ENCODE peak calls at places on chromosomes 1 and 21, in five cellular contexts. I is body of pancreas, L is left ventricle myocardium inferior, M is A549, Z is cardiac muscle cell. H is an unnamed sample.

GRCh38 chr1:8120693-8121260 is 94.7 kb upstream of the ERRFI1 start:
- DNase-seq in Z (no peak), M (no peak), I (peak; percentile 33), L (no peak), H (no peak)

GRCh38 chr1:44905276-44905675 is 62.2 kb upstream of the PTCH2 start:
- DNase-seq in L (no peak), M (no peak), I (no peak), Z (no peak), H (no peak)

GRCh38 chr1:201501144-201501543 is 5.8 kb downstream of the CSRP1 start:
- DNase-seq in M (no peak), L (no peak), Z (no peak), I (no peak), H (no peak)

GRCh38 chr1:163046071-163046470 is 23.1 kb upstream of the RGS4 start:
- DNase-seq in Z (no peak), L (no peak), I (no peak), M (no peak), H (no peak)

GRCh38 chr1:6625579-6626149 is 996 bp downstream of the THAP3 start:
- DNase-seq in Z (peak; percentile 56), L (no peak), M (peak; percentile 31), I (peak; percentile 41), H (no peak)

GRCh38 chr21:23401278-23401677 is 2206.0 kb downstream of the MRPL39 start:
- DNase-seq in Z (peak; percentile 18), M (no peak), L (no peak), I (no peak), H (no peak)

GRCh38 chr1:16207318-16208269 is 4.9 kb downstream of the ARHGEF19 start:
- DNase-seq in M (no peak), Z (no peak), I (peak; percentile 25), L (no peak), H (no peak)

GRCh38 chr1:167227934-167228378 is 7.3 kb downstream of the POU2F1 start:
- DNase-seq in I (no peak), Z (no peak), M (no peak), L (no peak), H (no peak)

GRCh38 chr1:43992232-43992995 is 1.0 kb downstream of the CCDC24 start:
- DNase-seq in M (no peak), L (no peak), I (no peak), Z (no peak), H (no peak)

GRCh38 chr1:193479187-193479586 is 292.8 kb upstream of the B3GALT2 start:
- DNase-seq in M (no peak), L (no peak), I (no peak), Z (no peak), H (no peak)

GRCh38 chr1:227225715-227226346 is 92.5 kb downstream of the CDC42BPA start:
- DNase-seq in L (no peak), Z (no peak), M (no peak), I (no peak), H (no peak)

GRCh38 chr1:232340448-232340847 is 289.5 kb downstream of the SIPA1L2 start:
- DNase-seq in I (no peak), L (no peak), M (no peak), Z (no peak), H (no peak)

GRCh38 chr21:36200089-36200561 is 43.5 kb downstream of the DOP1B start:
- DNase-seq in L (no peak), I (no peak), M (no peak), Z (no peak), H (peak; percentile 84)

GRCh38 chr1:30852026-30852425 is 56.5 kb downstream of the SDC3 start:
- DNase-seq in Z (no peak), M (no peak), L (peak; percentile 71), I (peak; percentile 67), H (peak; percentile 84)

GRCh38 chr1:185895208-185895900 is 161.2 kb downstream of the HMCN1 start:
- DNase-seq in L (no peak), Z (no peak), M (no peak), I (no peak), H (no peak)

GRCh38 chr1:53617382-53618217 is 121.4 kb downstream of the GLIS1 start:
- DNase-seq in I (no peak), L (no peak), Z (no peak), M (no peak), H (peak; percentile 18)

GRCh38 chr1:79262745-79263258 is 256.3 kb upstream of the ADGRL4 start:
- DNase-seq in I (no peak), M (no peak), L (no peak), Z (no peak), H (no peak)

GRCh38 chr1:221778535-221779142 is 36.8 kb upstream of the DUSP10 start:
- DNase-seq in I (no peak), M (no peak), L (no peak), Z (no peak), H (peak; percentile 64)

GRCh38 chr1:227927971-227928741 is 19.6 kb downstream of the WNT9A start:
- DNase-seq in Z (no peak), I (no peak), L (no peak), M (no peak), H (peak; percentile 47)

GRCh38 chr1:212691561-212692071 is 8.0 kb downstream of the BATF3 start:
- DNase-seq in I (no peak), Z (no peak), M (no peak), L (no peak), H (no peak)

DNA sequence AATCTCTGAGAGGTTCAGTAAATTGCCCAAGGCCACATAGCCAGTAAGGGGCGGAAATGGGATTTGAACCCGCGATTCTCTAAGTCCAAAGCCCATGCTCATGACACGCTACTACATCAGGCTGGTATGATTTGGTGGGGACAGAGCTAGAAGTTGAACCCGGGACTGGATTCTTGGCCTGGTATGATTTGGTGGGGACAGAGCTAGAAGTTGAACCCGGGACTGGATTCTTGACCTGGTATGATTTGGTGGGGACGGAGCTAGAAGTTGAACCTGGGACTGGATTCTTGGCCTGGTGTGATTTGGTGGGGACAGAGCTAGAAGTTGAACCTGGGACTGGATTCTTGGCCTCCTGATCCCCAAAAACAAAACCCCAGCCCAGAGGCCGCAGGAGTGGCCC is 23.0 kb downstream of the EPHB2 start:
- DNase-seq in L (no peak), I (no peak), Z (no peak), M (no peak), H (no peak)
- H3K4me3 ChIP-seq in L (no peak overlapping the region), I (no peak overlapping the region), Z (no peak overlapping the region), M (no peak overlapping the region), H (no peak overlapping the region)

GRCh38 chr1:183043254-183043653 is 20.0 kb downstream of the LAMC1 start:
- DNase-seq in L (no peak), Z (no peak), M (no peak), I (no peak), H (no peak)

GRCh38 chr1:183040600-183040999 is 17.4 kb downstream of the LAMC1 start:
- DNase-seq in L (no peak), M (no peak), I (no peak), Z (no peak), H (no peak)

GRCh38 chr1:183048087-183049085 is 25.2 kb downstream of the LAMC1 start:
- DNase-seq in M (no peak), I (no peak), Z (no peak), L (no peak), H (no peak)

GRCh38 chr1:183043872-183044859 is 20.9 kb downstream of the LAMC1 start:
- DNase-seq in I (no peak), Z (no peak), M (no peak), L (no peak), H (no peak)

GRCh38 chr1:183044893-183045649 is 21.9 kb downstream of the LAMC1 start:
- DNase-seq in I (no peak), L (no peak), Z (no peak), M (no peak), H (no peak)
- H3K27ac ChIP-seq in I (no peak overlapping the region), L (peak overlapping the region; percentile 61), Z (no peak overlapping the region), M (peak overlapping the region; percentile 62), H (peak overlapping the region; percentile 16)

GRCh38 chr1:46198026-46198826 is at the start of gene POMGNT1:
- DNase-seq in L (peak; percentile 76), I (peak; percentile 70), M (peak; percentile 73), Z (peak; percentile 83), H (peak; percentile 51)
- TF ChIP-seq CTCF in L (no peak), I (no peak), M (peak; percentile 40), Z (no peak), H (no peak)

DNA sequence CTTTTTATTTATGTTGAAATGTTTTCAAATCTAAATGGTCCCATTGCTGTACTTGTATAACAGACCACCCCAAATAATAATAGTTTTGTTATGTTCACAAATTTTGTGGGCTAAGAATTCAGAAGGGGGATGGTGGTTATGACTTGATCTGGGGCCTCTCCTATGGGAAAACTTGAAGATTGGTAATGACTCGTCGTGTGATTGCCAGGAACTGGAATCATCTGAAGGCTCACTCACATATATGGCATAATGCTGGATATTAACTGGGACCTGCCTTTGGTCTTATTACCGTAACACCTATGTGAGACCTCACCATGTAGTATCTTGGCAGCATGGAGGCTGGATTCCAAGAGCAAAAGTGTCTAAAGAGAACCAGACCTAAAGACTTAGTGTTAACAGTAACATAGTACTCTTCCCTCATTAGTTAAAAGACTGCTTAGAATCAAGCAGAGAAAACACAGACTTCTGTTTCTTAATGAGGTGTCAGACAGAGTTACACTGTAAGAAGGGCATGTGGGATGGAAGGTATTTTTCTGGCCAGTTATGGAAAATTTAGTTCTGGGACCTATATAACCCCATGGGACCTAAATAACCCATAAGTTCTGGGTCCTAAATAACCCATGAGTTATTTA is 11.9 kb downstream of the LYPLAL1 start:
- DNase-seq in M (no peak), Z (peak; percentile 13), L (no peak), I (no peak), H (no peak)
- H3K4me3 ChIP-seq in M (no peak overlapping the region), Z (no peak overlapping the region), L (no peak overlapping the region), I (no peak overlapping the region), H (no peak overlapping the region)

GRCh38 chr1:5513179-5513578 is 479.0 kb downstream of the NPHP4 start:
- DNase-seq in L (no peak), I (no peak), Z (no peak), M (no peak), H (no peak)

GRCh38 chr1:5513891-5514515 is 478.2 kb downstream of the NPHP4 start:
- DNase-seq in M (no peak), I (no peak), Z (no peak), L (no peak), H (no peak)

GRCh38 chr1:5508669-5509330 is 483.4 kb downstream of the NPHP4 start:
- DNase-seq in M (no peak), Z (no peak), L (no peak), I (no peak), H (no peak)

GRCh38 chr1:5509664-5510452 is 482.4 kb downstream of the NPHP4 start:
- DNase-seq in Z (peak; percentile 66), M (peak; percentile 71), I (peak; percentile 68), L (peak; percentile 57), H (peak; percentile 39)

GRCh38 chr1:5511381-5512097 is 480.7 kb downstream of the NPHP4 start:
- DNase-seq in L (no peak), Z (no peak), I (no peak), M (no peak), H (no peak)
- H3K27ac ChIP-seq in L (no peak overlapping the region), Z (no peak overlapping the region), I (no peak overlapping the region), M (no peak overlapping the region), H (no peak overlapping the region)

GRCh38 chr1:48530727-48531351 is 58.8 kb upstream of the SPATA6 start:
- DNase-seq in I (peak; percentile 45), Z (peak; percentile 93), M (peak; percentile 36), L (no peak), H (peak; percentile 44)
- TF ChIP-seq CTCF in I (no peak), Z (peak; percentile 92), M (peak; percentile 36), L (peak; percentile 45), H (peak; percentile 55)

GRCh38 chr1:154867841-154868610 is 2.1 kb downstream of the KCNN3 start:
- DNase-seq in M (no peak), Z (no peak), I (no peak), L (no peak), H (no peak)
- H3K4me3 ChIP-seq in M (no peak overlapping the region), Z (no peak overlapping the region), I (no peak overlapping the region), L (peak overlapping the region; percentile 71), H (no peak overlapping the region)